ENCODE peak calls at places on chromosomes 12 and 14, in eight cellular contexts. H is HS-27A; N is A172; O is non-pigmented ciliary epithelial cell; U is activated CD4-positive, CD25-positive, alpha-beta regulatory T cell treated with anti-CD3 and anti-CD28 coated beads, Interleukin-2, amount 50 U/mL, for 16 hours; X is EL; E is HT-29; W is astrocyte of the spinal cord. I is an unnamed sample.

GRCh38 chr12:44157359-44157758 is 321.5 kb downstream of the TMEM117 start:
- DNase-seq in H (no peak), N (no peak), O (no peak), U (no peak), X (no peak), E (no peak), W (no peak), I (no peak)

GRCh38 chr14:89493877-89494634 is 77.0 kb upstream of the FOXN3 start:
- DNase-seq in H (no peak), N (no peak), O (peak; percentile 70), U (no peak), X (no peak), E (no peak), W (no peak), I (no peak)

GRCh38 chr12:7832059-7832696 is 40.5 kb downstream of the SLC2A14 start:
- DNase-seq in H (peak; percentile 42), N (peak; percentile 18), O (no peak), U (no peak), X (peak; percentile 67), E (peak; percentile 49), W (peak; percentile 50), I (peak; percentile 89)

GRCh38 chr14:65866422-65866821 is 453.9 kb downstream of the FUT8 start:
- DNase-seq in H (no peak), N (no peak), O (no peak), U (no peak), X (no peak), E (no peak), W (no peak), I (no peak)

GRCh38 chr12:93113317-93114006 is 184.4 kb upstream of the EEA1 start:
- DNase-seq in H (no peak), N (no peak), O (no peak), U (no peak), X (no peak), E (no peak), W (no peak), I (no peak)

GRCh38 chr14:19823765-19824164 is 20.2 kb downstream of the OR4N2 start:
- DNase-seq in H (peak; percentile 96), N (no peak), O (no peak), U (no peak), X (no peak), E (no peak), W (no peak), I (no peak)

GRCh38 chr14:102723650-102724049 is 53.6 kb upstream of the TRAF3 start:
- DNase-seq in H (no peak), N (no peak), O (no peak), U (no peak), X (no peak), E (no peak), W (no peak), I (no peak)

GRCh38 chr14:68753696-68754095 is 39.2 kb downstream of the ZFP36L1 start:
- DNase-seq in H (no peak), N (no peak), O (no peak), U (no peak), X (peak; percentile 20), E (no peak), W (no peak), I (no peak)

GRCh38 chr12:45726594-45727300 is 2.8 kb upstream of the ARID2 start:
- DNase-seq in H (peak; percentile 49), N (peak; percentile 5), O (no peak), U (peak; percentile 9), X (peak; percentile 53), E (no peak), W (peak; percentile 51), I (peak; percentile 34)

GRCh38 chr14:60226296-60226695 is 22.7 kb upstream of the PPM1A start:
- DNase-seq in H (no peak), N (no peak), O (no peak), U (no peak), X (no peak), E (no peak), W (no peak), I (no peak)

GRCh38 chr14:71454513-71455332 is 477.5 kb upstream of the RGS6 start:
- DNase-seq in H (no peak), N (no peak), O (no peak), U (no peak), X (no peak), E (no peak), W (no peak), I (no peak)

GRCh38 chr12:70721216-70721615 is 84.0 kb upstream of the PTPRB start:
- DNase-seq in H (no peak), N (no peak), O (no peak), U (no peak), X (no peak), E (no peak), W (no peak), I (no peak)

GRCh38 chr12:58873496-58873895 is 46.8 kb downstream of the LRIG3 start:
- DNase-seq in H (no peak), N (no peak), O (no peak), U (no peak), X (no peak), E (no peak), W (peak; percentile 55), I (peak; percentile 5)

GRCh38 chr12:49496417-49497360 is 42.1 kb upstream of the KCNH3 start:
- DNase-seq in H (no peak), N (no peak), O (no peak), U (no peak), X (no peak), E (no peak), W (no peak), I (no peak)

GRCh38 chr12:123483602-123484273 is 25.8 kb downstream of the SNRNP35 start:
- DNase-seq in H (no peak), N (peak; percentile 22), O (no peak), U (no peak), X (no peak), E (no peak), W (no peak), I (no peak)

GRCh38 chr14:22610931-22611330 is 12.8 kb downstream of the ABHD4 start:
- DNase-seq in H (no peak), N (no peak), O (no peak), U (no peak), X (no peak), E (no peak), W (no peak), I (no peak)

GRCh38 chr12:87618199-87618598 is 411.0 kb downstream of the C12orf50 start:
- DNase-seq in H (no peak), N (no peak), O (no peak), U (no peak), X (no peak), E (no peak), W (no peak), I (no peak)

GRCh38 chr12:111413442-111414086 is 7.8 kb downstream of the SH2B3 start:
- DNase-seq in H (no peak), N (peak; percentile 93), O (no peak), U (no peak), X (peak; percentile 87), E (no peak), W (peak; percentile 53), I (peak; percentile 76)

GRCh38 chr12:25833657-25834056 is 124.8 kb upstream of the RASSF8 start:
- DNase-seq in H (no peak), N (no peak), O (no peak), U (no peak), X (no peak), E (no peak), W (no peak), I (no peak)

GRCh38 chr12:46944104-46944503 is 118.3 kb upstream of the SLC38A4 start:
- DNase-seq in H (peak; percentile 69), N (peak; percentile 53), O (no peak), U (no peak), X (peak; percentile 72), E (peak; percentile 31), W (peak; percentile 59), I (peak; percentile 18)

GRCh38 chr14:104718147-104718546 is 5.9 kb upstream of the ADSS1 start:
- DNase-seq in H (no peak), N (no peak), O (no peak), U (no peak), X (no peak), E (no peak), W (no peak), I (no peak)

GRCh38 chr12:96195845-96196451 is 1.8 kb downstream of the ELK3 start:
- DNase-seq in H (peak; percentile 50), N (peak; percentile 72), O (no peak), U (no peak), X (peak; percentile 84), E (no peak), W (peak; percentile 76), I (peak; percentile 58)

GRCh38 chr12:128114485-128114884 is 152.5 kb upstream of the TMEM132C start:
- DNase-seq in H (no peak), N (no peak), O (no peak), U (no peak), X (no peak), E (no peak), W (no peak), I (no peak)

GRCh38 chr14:93905623-93906022 is 21.5 kb upstream of the FAM181A start:
- DNase-seq in H (no peak), N (no peak), O (no peak), U (no peak), X (no peak), E (no peak), W (no peak), I (no peak)

GRCh38 chr12:109253913-109254544 is 55.1 kb downstream of the FOXN4 start:
- DNase-seq in H (no peak), N (no peak), O (no peak), U (no peak), X (no peak), E (no peak), W (no peak), I (no peak)

GRCh38 chr14:77053046-77053841 is 24.7 kb upstream of the IRF2BPL start:
- DNase-seq in H (no peak), N (no peak), O (no peak), U (peak; percentile 54), X (peak; percentile 73), E (peak; percentile 68), W (peak; percentile 69), I (no peak)

GRCh38 chr12:121005346-121005815 is 10.9 kb downstream of the C12orf43 start:
- DNase-seq in H (no peak), N (peak; percentile 44), O (peak; percentile 5), U (no peak), X (peak; percentile 53), E (peak; percentile 74), W (peak; percentile 38), I (peak; percentile 50)

GRCh38 chr14:81519200-81519998 is 14.3 kb downstream of the SEL1L start:
- DNase-seq in H (no peak), N (no peak), O (no peak), U (no peak), X (no peak), E (no peak), W (no peak), I (no peak)

GRCh38 chr12:112482734-112483133 is 64.0 kb downstream of the PTPN11 start:
- DNase-seq in H (no peak), N (no peak), O (no peak), U (no peak), X (no peak), E (no peak), W (no peak), I (no peak)

GRCh38 chr12:82357845-82358199 is 365 bp downstream of the CCDC59 start:
- DNase-seq in H (no peak), N (peak; percentile 1), O (no peak), U (no peak), X (no peak), E (no peak), W (no peak), I (peak; percentile 1)

GRCh38 chr14:65321370-65321875 is 91.1 kb upstream of the FUT8 start:
- DNase-seq in H (no peak), N (no peak), O (no peak), U (no peak), X (peak; percentile 58), E (no peak), W (no peak), I (no peak)

GRCh38 chr12:109052415-109053323 is at the start of gene USP30:
- DNase-seq in H (peak; percentile 55), N (peak; percentile 63), O (peak; percentile 49), U (peak; percentile 64), X (peak; percentile 81), E (peak; percentile 85), W (peak; percentile 87), I (peak; percentile 75)

GRCh38 chr12:49346659-49347306 is at the start of gene DNAJC22:
- DNase-seq in H (no peak), N (no peak), O (no peak), U (no peak), X (no peak), E (peak; percentile 28), W (no peak), I (no peak)

GRCh38 chr14:48586099-48586498 is 910.7 kb upstream of the MDGA2 start:
- DNase-seq in H (no peak), N (no peak), O (no peak), U (no peak), X (no peak), E (no peak), W (no peak), I (no peak)